ENCODE peak calls at places on chromosomes 2 and 18, in seven cellular contexts. K is AG09319; I is NCI-H1694 treated with DMSO at 0.1 percent for 48 hours; T is small intestine; Z is activated CD8-positive, alpha-beta memory T cell treated with anti-CD3 and anti-CD28 coated beads for 48 hours; F is cerebellar cortex; Y is left ventricle myocardium superior. N is an unnamed sample.

GRCh38 chr18:53380063-53380639 is 844.3 kb downstream of the MBD2 start:
- DNase-seq in K (no peak), I (peak), T (peak), Z (no peak), F (peak), Y (no peak), N (peak)

GRCh38 chr2:45302011-45302325 is 292.7 kb upstream of the SIX2 start:
- DNase-seq in K (no peak), I (no peak), T (no peak), Z (no peak), F (no peak), Y (no peak), N (no peak)

GRCh38 chr2:109129356-109129920 is 433 bp downstream of the SH3RF3 start:
- DNase-seq in K (no peak), I (no peak), T (no peak), Z (peak), F (no peak), Y (peak), N (peak)

GRCh38 chr18:37546023-37546537 is 19.5 kb downstream of the CELF4 start:
- DNase-seq in K (no peak), I (no peak), T (no peak), Z (no peak), F (no peak), Y (no peak), N (no peak)

GRCh38 chr2:35501076-35501475 is 854.5 kb upstream of the CRIM1 start:
- DNase-seq in K (no peak), I (no peak), T (no peak), Z (no peak), F (no peak), Y (no peak), N (no peak)

GRCh38 chr2:8575011-8575750 is 106.7 kb upstream of the ID2 start:
- DNase-seq in K (no peak), I (no peak), T (no peak), Z (no peak), F (no peak), Y (peak), N (no peak)

GRCh38 chr18:9743200-9744016 is 35.3 kb downstream of the RAB31 start:
- DNase-seq in K (peak), I (no peak), T (no peak), Z (no peak), F (no peak), Y (no peak), N (no peak)

GRCh38 chr18:23563377-23564043 is 22.8 kb downstream of the NPC1 start:
- DNase-seq in K (no peak), I (no peak), T (no peak), Z (no peak), F (no peak), Y (no peak), N (no peak)

GRCh38 chr2:765369-765768 is 88.2 kb upstream of the TMEM18 start:
- DNase-seq in K (no peak), I (no peak), T (no peak), Z (no peak), F (no peak), Y (no peak), N (no peak)

N was measured in NCI-H2171 treated with DMSO at 0.1 percent for 48 hours.